ENCODE peak calls at places on chromosomes 7 and 10, in eight cellular contexts. Z, N, M, Q, P, X, W and F are unnamed samples.

GRCh38 chr10:74825371-74826141 is 844 bp upstream of the KAT6B start:
- DNase-seq in Z (peak; percentile 86), N (peak; percentile 75), M (no peak), Q (no peak), P (peak; percentile 50), X (no peak), W (no peak), F (no peak)

GRCh38 chr7:155918720-155919399 is 106.6 kb upstream of the SHH start:
- DNase-seq in Z (no peak), N (no peak), M (peak; percentile 96), Q (no peak), P (peak; percentile 15), X (no peak), W (no peak), F (no peak)

GRCh38 chr10:126336786-126337185 is 51.5 kb downstream of the ADAM12 start:
- DNase-seq in Z (no peak), N (no peak), M (peak; percentile 48), Q (no peak), P (no peak), X (no peak), W (no peak), F (no peak)

GRCh38 chr7:45015313-45015712 is 15.3 kb downstream of the CCM2 start:
- DNase-seq in Z (no peak), N (no peak), M (no peak), Q (no peak), P (no peak), X (no peak), W (no peak), F (no peak)

GRCh38 chr7:45033931-45034290 is 33.9 kb downstream of the CCM2 start:
- DNase-seq in Z (no peak), N (no peak), M (no peak), Q (peak; percentile 26), P (no peak), X (no peak), W (no peak), F (no peak)

GRCh38 chr7:13021566-13021965 is 334.1 kb downstream of the ARL4A start:
- DNase-seq in Z (no peak), N (no peak), M (peak; percentile 27), Q (no peak), P (no peak), X (no peak), W (no peak), F (no peak)

GRCh38 chr7:148883233-148884048 is 650 bp downstream of the EZH2 start:
- DNase-seq in Z (peak; percentile 73), N (peak; percentile 44), M (no peak), Q (peak; percentile 51), P (peak; percentile 16), X (peak; percentile 77), W (peak; percentile 44), F (peak; percentile 60)

GRCh38 chr7:79332091-79332490 is 121.4 kb downstream of the MAGI2 start:
- DNase-seq in Z (no peak), N (no peak), M (no peak), Q (no peak), P (no peak), X (no peak), W (no peak), F (no peak)

GRCh38 chr10:128064615-128065580 is 61.3 kb downstream of the MKI67 start:
- DNase-seq in Z (no peak), N (no peak), M (peak; percentile 74), Q (peak; percentile 82), P (peak; percentile 74), X (peak; percentile 81), W (peak; percentile 82), F (no peak)

GRCh38 chr10:24209946-24210491 is 1.1 kb downstream of the KIAA1217 start:
- DNase-seq in Z (peak; percentile 38), N (no peak), M (peak; percentile 71), Q (peak; percentile 20), P (peak; percentile 30), X (no peak), W (no peak), F (peak; percentile 32)

GRCh38 chr10:24208661-24209420 is at the start of gene KIAA1217:
- DNase-seq in Z (peak; percentile 81), N (peak; percentile 70), M (peak; percentile 61), Q (peak; percentile 65), P (peak; percentile 49), X (peak; percentile 73), W (no peak), F (peak; percentile 52)

GRCh38 chr10:24206926-24207701 is 1.8 kb upstream of the KIAA1217 start:
- DNase-seq in Z (no peak), N (no peak), M (no peak), Q (no peak), P (no peak), X (no peak), W (no peak), F (no peak)

GRCh38 chr10:24207781-24208611 is 942 bp upstream of the KIAA1217 start:
- DNase-seq in Z (no peak), N (peak; percentile 48), M (peak; percentile 42), Q (no peak), P (peak; percentile 73), X (no peak), W (no peak), F (peak; percentile 50)

GRCh38 chr10:24209421-24209770 is 458 bp downstream of the KIAA1217 start:
- DNase-seq in Z (no peak), N (no peak), M (no peak), Q (peak; percentile 30), P (no peak), X (no peak), W (no peak), F (no peak)
- H3K4me3 ChIP-seq in Z (peak overlapping the region; percentile 46), N (peak overlapping the region; percentile 72), M (peak overlapping the region; percentile 56), Q (peak overlapping the region; percentile 67), P (peak overlapping the region; percentile 68), X (peak overlapping the region; percentile 59), W (peak overlapping the region; percentile 51), F (peak overlapping the region; percentile 50)

GRCh38 chr10:58701398-58702135 is 188.9 kb downstream of the BICC1 start:
- DNase-seq in Z (no peak), N (no peak), M (peak; percentile 82), Q (no peak), P (peak; percentile 24), X (no peak), W (no peak), F (no peak)
- H3K4me3 ChIP-seq in Z (no peak overlapping the region), N (no peak overlapping the region), M (no peak overlapping the region), Q (no peak overlapping the region), P (no peak overlapping the region), X (no peak overlapping the region), W (no peak overlapping the region), F (no peak overlapping the region)

DNA sequence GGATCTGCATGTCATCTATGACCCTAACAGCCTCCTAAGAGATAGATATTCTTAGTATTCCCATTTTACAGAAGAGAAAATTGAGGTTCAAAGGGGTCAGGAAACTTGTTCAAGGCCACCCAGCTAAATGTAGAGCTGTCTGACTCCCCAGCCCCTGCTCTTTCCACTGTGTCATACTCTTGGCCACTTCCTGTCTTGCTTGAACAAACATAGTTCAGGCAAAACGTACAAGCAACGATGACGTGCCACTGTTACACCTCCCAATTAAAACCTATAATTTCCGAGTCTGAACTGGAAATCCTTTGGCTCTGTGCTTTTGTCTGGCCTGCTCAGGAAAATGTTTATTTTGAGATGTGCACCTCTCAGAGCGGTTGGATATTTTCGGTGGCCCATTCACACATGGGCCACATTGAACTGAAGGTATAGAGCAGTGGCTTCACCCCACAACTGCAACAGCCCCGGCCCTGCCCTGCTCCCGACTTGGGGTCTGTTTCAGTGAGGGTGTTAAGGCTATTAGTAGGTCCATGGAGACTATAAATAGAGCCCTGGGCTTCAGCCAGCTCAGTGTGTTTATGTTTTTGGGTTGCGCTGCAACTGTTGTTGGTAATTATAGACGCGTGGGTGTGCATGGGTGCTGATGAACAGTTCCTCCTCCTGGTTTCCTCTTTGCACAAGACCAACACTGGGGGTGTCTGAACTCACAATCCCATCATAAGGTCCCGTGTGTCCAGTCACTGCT is 172.3 kb upstream of the ADO start:
- DNase-seq in Z (no peak), N (no peak), M (no peak), Q (no peak), P (peak; percentile 77), X (peak; percentile 61), W (peak; percentile 38), F (no peak)
- H3K4me3 ChIP-seq in Z (no peak overlapping the region), N (no peak overlapping the region), M (no peak overlapping the region), Q (no peak overlapping the region), P (no peak overlapping the region), X (no peak overlapping the region), W (no peak overlapping the region), F (no peak overlapping the region)

GRCh38 chr10:121988361-121989324 is at the start of gene TACC2:
- DNase-seq in Z (no peak), N (no peak), M (no peak), Q (peak; percentile 19), P (no peak), X (no peak), W (no peak), F (no peak)

GRCh38 chr10:121984463-121984862 is 4.5 kb upstream of the TACC2 start:
- DNase-seq in Z (no peak), N (no peak), M (no peak), Q (no peak), P (no peak), X (no peak), W (no peak), F (no peak)

GRCh38 chr10:121994429-121994881 is 5.5 kb downstream of the TACC2 start:
- DNase-seq in Z (peak; percentile 51), N (no peak), M (no peak), Q (peak; percentile 52), P (peak; percentile 61), X (peak; percentile 67), W (peak; percentile 74), F (no peak)

DNA sequence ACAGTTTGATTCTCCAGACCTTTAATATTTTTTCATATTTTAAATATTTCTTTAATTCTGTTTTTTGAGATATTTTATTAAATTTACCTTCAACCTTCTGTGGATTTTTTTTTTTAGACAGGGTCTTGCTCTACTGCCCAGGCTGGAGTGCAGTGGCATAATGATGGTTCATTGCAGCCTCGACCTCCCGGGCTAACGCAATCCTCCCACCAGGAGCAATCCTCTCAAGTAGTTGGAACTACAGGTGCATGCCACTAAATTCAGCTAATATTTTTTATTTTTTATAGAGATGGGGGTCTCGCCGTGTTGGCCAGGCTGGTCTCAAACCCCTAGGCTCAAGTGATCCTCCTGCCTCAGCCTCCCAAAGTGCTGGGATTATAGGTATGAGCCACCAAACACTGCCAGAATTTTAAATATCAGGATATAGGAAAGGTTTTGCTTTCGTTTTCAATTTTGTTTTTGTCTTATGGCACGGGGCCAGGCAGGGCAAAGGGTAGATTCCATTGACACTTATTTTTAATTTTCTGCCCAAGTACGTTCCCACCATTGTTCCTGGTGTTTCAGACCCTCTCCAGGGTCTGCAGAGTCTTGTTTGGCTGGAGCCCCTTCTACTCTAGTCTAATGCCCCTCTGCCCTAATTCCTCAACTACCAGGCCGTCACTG is 1.2 kb downstream of the TACC2 start:
- DNase-seq in Z (no peak), N (no peak), M (no peak), Q (no peak), P (no peak), X (no peak), W (no peak), F (no peak)
- H3K4me3 ChIP-seq in Z (no peak overlapping the region), N (no peak overlapping the region), M (no peak overlapping the region), Q (peak overlapping the region; percentile 29), P (peak overlapping the region; percentile 9), X (no peak overlapping the region), W (no peak overlapping the region), F (no peak overlapping the region)